ENCODE peak calls at places on chromosome 1, in ten cellular contexts. One of them, this sample, is unnamed.

GRCh38 chr1:51231121-51231520 is 5.0 kb upstream of the RNF11 start:
- DNase-seq in adrenal gland: no peak
- DNase-seq in breast epithelium: no peak
- DNase-seq in AG04450: no peak
- DNase-seq in mucosa of descending colon: no peak
- DNase-seq in cardiac muscle cell: peak
- DNase-seq in GM12865: no peak
- DNase-seq in GM06990: no peak
- DNase-seq in HFF-Myc: no peak
- DNase-seq in vagina: no peak
- DNase-seq in this sample: no peak

GRCh38 chr1:22264464-22265330 is 121.8 kb upstream of the WNT4 start:
- DNase-seq in adrenal gland: no peak
- DNase-seq in breast epithelium: no peak
- DNase-seq in AG04450: no peak
- DNase-seq in mucosa of descending colon: no peak
- DNase-seq in cardiac muscle cell: no peak
- DNase-seq in GM12865: no peak
- DNase-seq in GM06990: no peak
- DNase-seq in HFF-Myc: no peak
- DNase-seq in vagina: no peak
- DNase-seq in this sample: no peak

GRCh38 chr1:202810615-202811295 is at the start of gene PCAT6:
- DNase-seq in adrenal gland: peak
- DNase-seq in breast epithelium: peak
- DNase-seq in AG04450: peak
- DNase-seq in mucosa of descending colon: peak
- DNase-seq in cardiac muscle cell: peak
- DNase-seq in GM12865: peak
- DNase-seq in GM06990: peak
- DNase-seq in HFF-Myc: peak
- DNase-seq in vagina: peak
- DNase-seq in this sample: peak

GRCh38 chr1:11472284-11472683 is 6.7 kb upstream of the DISP3 start:
- DNase-seq in adrenal gland: no peak
- DNase-seq in breast epithelium: no peak
- DNase-seq in AG04450: no peak
- DNase-seq in mucosa of descending colon: no peak
- DNase-seq in cardiac muscle cell: no peak
- DNase-seq in GM12865: no peak
- DNase-seq in GM06990: no peak
- DNase-seq in HFF-Myc: no peak
- DNase-seq in vagina: no peak
- DNase-seq in this sample: no peak

GRCh38 chr1:219582310-219582709 is 30.6 kb downstream of the ZC3H11B start:
- DNase-seq in adrenal gland: no peak
- DNase-seq in breast epithelium: no peak
- DNase-seq in AG04450: no peak
- DNase-seq in mucosa of descending colon: no peak
- DNase-seq in cardiac muscle cell: peak
- DNase-seq in GM12865: peak
- DNase-seq in GM06990: no peak
- DNase-seq in HFF-Myc: no peak
- DNase-seq in vagina: no peak
- DNase-seq in this sample: peak

GRCh38 chr1:77197351-77197750 is 21.9 kb downstream of the PIGK start:
- DNase-seq in adrenal gland: no peak
- DNase-seq in breast epithelium: no peak
- DNase-seq in AG04450: no peak
- DNase-seq in mucosa of descending colon: no peak
- DNase-seq in cardiac muscle cell: no peak
- DNase-seq in GM12865: no peak
- DNase-seq in GM06990: no peak
- DNase-seq in HFF-Myc: no peak
- DNase-seq in vagina: no peak
- DNase-seq in this sample: no peak

GRCh38 chr1:32362474-32363313 is at the start of the genes FAM229A and TSSK3:
- DNase-seq in adrenal gland: peak
- DNase-seq in breast epithelium: no peak
- DNase-seq in AG04450: no peak
- DNase-seq in mucosa of descending colon: no peak
- DNase-seq in cardiac muscle cell: peak
- DNase-seq in GM12865: no peak
- DNase-seq in GM06990: no peak
- DNase-seq in HFF-Myc: no peak
- DNase-seq in vagina: no peak
- DNase-seq in this sample: no peak

GRCh38 chr1:52556641-52557360 is 3.9 kb upstream of the TUT4 start:
- DNase-seq in adrenal gland: no peak
- DNase-seq in breast epithelium: no peak
- DNase-seq in AG04450: no peak
- DNase-seq in mucosa of descending colon: no peak
- DNase-seq in cardiac muscle cell: no peak
- DNase-seq in GM12865: no peak
- DNase-seq in GM06990: no peak
- DNase-seq in HFF-Myc: no peak
- DNase-seq in vagina: no peak
- DNase-seq in this sample: no peak

GRCh38 chr1:41880261-41880660 is 38.5 kb downstream of the HIVEP3 start:
- DNase-seq in adrenal gland: no peak
- DNase-seq in breast epithelium: no peak
- DNase-seq in AG04450: no peak
- DNase-seq in mucosa of descending colon: no peak
- DNase-seq in cardiac muscle cell: no peak
- DNase-seq in GM12865: no peak
- DNase-seq in GM06990: no peak
- DNase-seq in HFF-Myc: no peak
- DNase-seq in vagina: no peak
- DNase-seq in this sample: no peak

GRCh38 chr1:214028569-214028968 is 40.8 kb downstream of the PROX1 start:
- DNase-seq in adrenal gland: no peak
- DNase-seq in breast epithelium: no peak
- DNase-seq in AG04450: no peak
- DNase-seq in mucosa of descending colon: no peak
- DNase-seq in cardiac muscle cell: no peak
- DNase-seq in GM12865: no peak
- DNase-seq in GM06990: no peak
- DNase-seq in HFF-Myc: no peak
- DNase-seq in vagina: no peak
- DNase-seq in this sample: no peak

GRCh38 chr1:38579056-38579455 is 280.5 kb downstream of the RRAGC start:
- DNase-seq in adrenal gland: no peak
- DNase-seq in breast epithelium: no peak
- DNase-seq in AG04450: no peak
- DNase-seq in mucosa of descending colon: no peak
- DNase-seq in cardiac muscle cell: no peak
- DNase-seq in GM12865: no peak
- DNase-seq in GM06990: no peak
- DNase-seq in HFF-Myc: no peak
- DNase-seq in vagina: no peak
- DNase-seq in this sample: no peak
- TF ChIP-seq CTCF in adrenal gland: no peak
- TF ChIP-seq CTCF in breast epithelium: no peak
- TF ChIP-seq CTCF in AG04450: no peak
- TF ChIP-seq CTCF in mucosa of descending colon: no peak
- TF ChIP-seq CTCF in cardiac muscle cell: no peak
- TF ChIP-seq CTCF in GM12865: no peak
- TF ChIP-seq CTCF in GM06990: no peak
- TF ChIP-seq CTCF in HFF-Myc: no peak
- TF ChIP-seq CTCF in vagina: no peak
- TF ChIP-seq CTCF in this sample: no peak

GRCh38 chr1:186869829-186870228 is 41.1 kb downstream of the PLA2G4A start:
- DNase-seq in adrenal gland: no peak
- DNase-seq in breast epithelium: no peak
- DNase-seq in AG04450: no peak
- DNase-seq in mucosa of descending colon: no peak
- DNase-seq in cardiac muscle cell: no peak
- DNase-seq in GM12865: peak
- DNase-seq in GM06990: no peak
- DNase-seq in HFF-Myc: no peak
- DNase-seq in vagina: no peak
- DNase-seq in this sample: no peak

GRCh38 chr1:186873687-186874086 is 44.9 kb downstream of the PLA2G4A start:
- DNase-seq in adrenal gland: no peak
- DNase-seq in breast epithelium: no peak
- DNase-seq in AG04450: no peak
- DNase-seq in mucosa of descending colon: no peak
- DNase-seq in cardiac muscle cell: no peak
- DNase-seq in GM12865: no peak
- DNase-seq in GM06990: no peak
- DNase-seq in HFF-Myc: no peak
- DNase-seq in vagina: no peak
- DNase-seq in this sample: no peak

GRCh38 chr1:186875874-186876273 is 47.1 kb downstream of the PLA2G4A start:
- DNase-seq in adrenal gland: no peak
- DNase-seq in breast epithelium: no peak
- DNase-seq in AG04450: no peak
- DNase-seq in mucosa of descending colon: no peak
- DNase-seq in cardiac muscle cell: no peak
- DNase-seq in GM12865: no peak
- DNase-seq in GM06990: no peak
- DNase-seq in HFF-Myc: no peak
- DNase-seq in vagina: no peak
- DNase-seq in this sample: no peak

GRCh38 chr1:186872356-186872755 is 43.6 kb downstream of the PLA2G4A start:
- DNase-seq in adrenal gland: no peak
- DNase-seq in breast epithelium: no peak
- DNase-seq in AG04450: no peak
- DNase-seq in mucosa of descending colon: no peak
- DNase-seq in cardiac muscle cell: no peak
- DNase-seq in GM12865: no peak
- DNase-seq in GM06990: no peak
- DNase-seq in HFF-Myc: no peak
- DNase-seq in vagina: no peak
- DNase-seq in this sample: no peak

GRCh38 chr1:186871784-186872183 is 43.0 kb downstream of the PLA2G4A start:
- DNase-seq in adrenal gland: no peak
- DNase-seq in breast epithelium: no peak
- DNase-seq in AG04450: no peak
- DNase-seq in mucosa of descending colon: no peak
- DNase-seq in cardiac muscle cell: no peak
- DNase-seq in GM12865: no peak
- DNase-seq in GM06990: no peak
- DNase-seq in HFF-Myc: no peak
- DNase-seq in vagina: no peak
- DNase-seq in this sample: no peak
- H3K4me3 ChIP-seq in adrenal gland: no peak
- H3K4me3 ChIP-seq in breast epithelium: no peak
- H3K4me3 ChIP-seq in AG04450: no peak
- H3K4me3 ChIP-seq in mucosa of descending colon: no peak
- H3K4me3 ChIP-seq in cardiac muscle cell: no peak
- H3K4me3 ChIP-seq in GM12865: no peak
- H3K4me3 ChIP-seq in GM06990: no peak
- H3K4me3 ChIP-seq in HFF-Myc: no peak
- H3K4me3 ChIP-seq in vagina: no peak
- H3K4me3 ChIP-seq in this sample: no peak

DNA sequence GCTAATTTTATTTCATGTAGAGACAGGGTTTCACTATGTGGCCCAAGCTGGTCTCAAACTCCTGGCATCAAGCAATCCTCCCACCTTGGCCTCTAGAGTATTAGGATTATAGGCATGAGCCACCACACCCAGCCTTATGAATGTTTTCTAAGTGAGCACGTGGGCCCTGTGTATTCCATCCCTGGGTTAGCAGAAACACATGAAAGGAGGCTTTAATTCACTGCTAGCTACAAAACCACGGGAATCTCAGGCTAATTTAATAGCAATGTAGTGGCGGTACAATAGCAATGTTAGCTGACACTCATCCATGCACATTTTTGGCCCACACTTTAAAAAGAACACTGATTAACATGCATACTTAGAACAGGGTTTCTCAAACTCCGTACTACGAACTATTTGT is 32.0 kb downstream of the VTCN1 start:
- DNase-seq in adrenal gland: no peak
- DNase-seq in breast epithelium: no peak
- DNase-seq in AG04450: no peak
- DNase-seq in mucosa of descending colon: no peak
- DNase-seq in cardiac muscle cell: no peak
- DNase-seq in GM12865: no peak
- DNase-seq in GM06990: no peak
- DNase-seq in HFF-Myc: no peak
- DNase-seq in vagina: no peak
- DNase-seq in this sample: no peak
- TF ChIP-seq CTCF in adrenal gland: no peak
- TF ChIP-seq CTCF in breast epithelium: no peak
- TF ChIP-seq CTCF in AG04450: no peak
- TF ChIP-seq CTCF in mucosa of descending colon: no peak
- TF ChIP-seq CTCF in cardiac muscle cell: no peak
- TF ChIP-seq CTCF in GM12865: no peak
- TF ChIP-seq CTCF in GM06990: no peak
- TF ChIP-seq CTCF in HFF-Myc: no peak
- TF ChIP-seq CTCF in vagina: no peak
- TF ChIP-seq CTCF in this sample: no peak

GRCh38 chr1:197908695-197909336 is 6.4 kb downstream of the C1orf53 start:
- DNase-seq in adrenal gland: no peak
- DNase-seq in breast epithelium: no peak
- DNase-seq in AG04450: no peak
- DNase-seq in mucosa of descending colon: no peak
- DNase-seq in cardiac muscle cell: no peak
- DNase-seq in GM12865: no peak
- DNase-seq in GM06990: no peak
- DNase-seq in HFF-Myc: no peak
- DNase-seq in vagina: no peak
- DNase-seq in this sample: no peak

GRCh38 chr1:197911172-197911856 is 5.9 kb upstream of the LHX9 start:
- DNase-seq in adrenal gland: no peak
- DNase-seq in breast epithelium: no peak
- DNase-seq in AG04450: no peak
- DNase-seq in mucosa of descending colon: no peak
- DNase-seq in cardiac muscle cell: no peak
- DNase-seq in GM12865: no peak
- DNase-seq in GM06990: no peak
- DNase-seq in HFF-Myc: no peak
- DNase-seq in vagina: no peak
- DNase-seq in this sample: no peak

GRCh38 chr1:197910120-197911110 is 6.8 kb upstream of the LHX9 start:
- DNase-seq in adrenal gland: no peak
- DNase-seq in breast epithelium: no peak
- DNase-seq in AG04450: no peak
- DNase-seq in mucosa of descending colon: no peak
- DNase-seq in cardiac muscle cell: no peak
- DNase-seq in GM12865: no peak
- DNase-seq in GM06990: no peak
- DNase-seq in HFF-Myc: no peak
- DNase-seq in vagina: no peak
- DNase-seq in this sample: no peak

GRCh38 chr1:197907846-197908616 is 5.6 kb downstream of the C1orf53 start:
- DNase-seq in adrenal gland: no peak
- DNase-seq in breast epithelium: no peak
- DNase-seq in AG04450: no peak
- DNase-seq in mucosa of descending colon: no peak
- DNase-seq in cardiac muscle cell: no peak
- DNase-seq in GM12865: no peak
- DNase-seq in GM06990: no peak
- DNase-seq in HFF-Myc: no peak
- DNase-seq in vagina: peak
- DNase-seq in this sample: no peak

GRCh38 chr1:197909346-197909745 is 6.9 kb downstream of the C1orf53 start:
- DNase-seq in adrenal gland: no peak
- DNase-seq in breast epithelium: no peak
- DNase-seq in AG04450: no peak
- DNase-seq in mucosa of descending colon: no peak
- DNase-seq in cardiac muscle cell: no peak
- DNase-seq in GM12865: no peak
- DNase-seq in GM06990: no peak
- DNase-seq in HFF-Myc: no peak
- DNase-seq in vagina: no peak
- DNase-seq in this sample: no peak
- H3K4me3 ChIP-seq in adrenal gland: no peak
- H3K4me3 ChIP-seq in breast epithelium: no peak
- H3K4me3 ChIP-seq in AG04450: no peak
- H3K4me3 ChIP-seq in mucosa of descending colon: no peak
- H3K4me3 ChIP-seq in cardiac muscle cell: no peak
- H3K4me3 ChIP-seq in GM12865: no peak
- H3K4me3 ChIP-seq in GM06990: no peak
- H3K4me3 ChIP-seq in HFF-Myc: no peak
- H3K4me3 ChIP-seq in vagina: no peak
- H3K4me3 ChIP-seq in this sample: no peak